ENCODE peak calls at places on chromosomes 5 and 9, in seven cellular contexts. N, L, T, P, S, M and B are unnamed samples.
A peak's percentile ranks its signal among the peaks of the same experiment; 100 is the strongest.

GRCh38 chr5:140217299-140218026 is 42.5 kb downstream of the CYSTM1 start:
- DNase-seq in N (no peak), L (no peak), T (peak; percentile 70), P (no peak), S (no peak), M (no peak), B (peak; percentile 97)

GRCh38 chr9:98108540-98109031 is 10.4 kb downstream of the TRIM14 start:
- DNase-seq in N (no peak), L (peak; percentile 29), T (no peak), P (no peak), S (no peak), M (no peak), B (no peak)

GRCh38 chr9:82082563-82082962 is 94.0 kb downstream of the SPATA31D1 start:
- DNase-seq in N (no peak), L (no peak), T (no peak), P (no peak), S (no peak), M (no peak), B (no peak)

GRCh38 chr5:133746834-133747233 is 134.5 kb upstream of the FSTL4 start:
- DNase-seq in N (no peak), L (no peak), T (peak; percentile 67), P (no peak), S (no peak), M (peak; percentile 32), B (peak; percentile 57)

GRCh38 chr9:111298831-111299603 is 31.0 kb downstream of the OR2K2 start:
- DNase-seq in N (no peak), L (peak; percentile 35), T (peak; percentile 38), P (peak; percentile 32), S (no peak), M (peak; percentile 2), B (peak; percentile 63)

GRCh38 chr9:114149765-114150340 is 5.5 kb upstream of the COL27A1 start:
- DNase-seq in N (no peak), L (no peak), T (no peak), P (no peak), S (no peak), M (no peak), B (no peak)

GRCh38 chr5:3736926-3737325 is 141.3 kb downstream of the IRX1 start:
- DNase-seq in N (no peak), L (no peak), T (no peak), P (no peak), S (no peak), M (no peak), B (no peak)

GRCh38 chr9:109910616-109911568 is 130.9 kb downstream of the PALM2AKAP2 start:
- DNase-seq in N (no peak), L (peak; percentile 21), T (no peak), P (no peak), S (no peak), M (no peak), B (no peak)

GRCh38 chr5:77563475-77563874 is 71.4 kb upstream of the WDR41 start:
- DNase-seq in N (no peak), L (no peak), T (no peak), P (peak; percentile 35), S (peak; percentile 45), M (no peak), B (no peak)

GRCh38 chr5:6719896-6720560 is 6.8 kb downstream of the TENT4A start:
- DNase-seq in N (no peak), L (no peak), T (no peak), P (no peak), S (no peak), M (no peak), B (peak; percentile 16)

GRCh38 chr5:43515678-43516048 is 715 bp upstream of the C5orf34 start:
- DNase-seq in N (no peak), L (no peak), T (no peak), P (no peak), S (no peak), M (no peak), B (no peak)

GRCh38 chr9:9719373-9720112 is 893.3 kb downstream of the PTPRD start:
- DNase-seq in N (no peak), L (no peak), T (no peak), P (no peak), S (no peak), M (no peak), B (no peak)

GRCh38 chr5:25295067-25295466 is 650.3 kb upstream of the CDH10 start:
- DNase-seq in N (no peak), L (no peak), T (no peak), P (no peak), S (no peak), M (no peak), B (no peak)

GRCh38 chr5:38297830-38298608 is 39.7 kb downstream of the EGFLAM start:
- DNase-seq in N (peak; percentile 32), L (peak; percentile 5), T (no peak), P (no peak), S (no peak), M (no peak), B (no peak)

GRCh38 chr9:73148447-73148937 is 3.2 kb upstream of the ANXA1 start:
- DNase-seq in N (no peak), L (no peak), T (no peak), P (no peak), S (no peak), M (no peak), B (peak; percentile 61)

DNA sequence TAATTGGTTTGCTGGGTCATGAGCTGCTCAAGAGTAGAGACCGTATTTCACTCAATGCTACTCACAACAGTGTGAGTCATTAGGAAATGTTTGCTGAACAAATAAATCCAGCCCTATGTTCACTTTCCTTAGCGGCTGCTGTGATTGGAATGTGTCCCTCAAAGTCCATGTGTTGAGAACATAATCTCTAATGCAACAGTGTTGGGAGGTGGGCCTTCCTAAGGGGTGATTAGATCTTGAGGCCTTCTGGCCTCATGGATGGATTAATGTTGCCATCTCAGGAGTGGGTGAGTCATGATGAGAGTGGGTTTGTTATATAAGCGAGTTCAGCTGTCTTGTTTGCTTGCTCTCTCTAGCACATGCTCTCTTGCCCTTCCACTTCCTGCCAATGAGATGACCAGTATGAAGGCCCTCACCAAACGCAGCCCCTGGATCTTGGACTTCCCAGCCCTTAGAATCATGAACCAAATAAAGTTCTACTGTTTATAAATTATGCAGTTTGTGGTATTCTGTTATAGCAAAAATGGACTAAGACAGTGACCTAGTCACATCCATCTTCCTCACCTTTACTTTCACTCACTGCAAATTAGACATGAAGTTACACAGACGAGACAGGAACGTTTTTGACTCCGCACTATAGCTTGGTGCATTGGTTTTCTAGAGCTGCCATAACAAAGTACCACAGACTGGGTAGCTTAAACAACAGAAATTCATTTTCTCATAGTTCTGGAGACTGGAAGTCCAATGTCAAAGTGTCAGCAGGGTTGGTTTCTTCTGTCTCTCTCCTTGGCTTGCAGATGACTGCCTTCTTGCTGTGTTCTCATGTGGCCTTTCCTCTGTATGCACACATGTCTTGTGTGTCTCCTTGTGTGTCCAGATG is 50.9 kb upstream of the FAM169A start:
- DNase-seq in N (no peak), L (no peak), T (no peak), P (no peak), S (peak; percentile 40), M (no peak), B (no peak)
- TF ChIP-seq POLR2A in N (no peak), L (no peak), T (no peak), P (no peak), S (no peak), M (no peak), B (no peak)

DNA sequence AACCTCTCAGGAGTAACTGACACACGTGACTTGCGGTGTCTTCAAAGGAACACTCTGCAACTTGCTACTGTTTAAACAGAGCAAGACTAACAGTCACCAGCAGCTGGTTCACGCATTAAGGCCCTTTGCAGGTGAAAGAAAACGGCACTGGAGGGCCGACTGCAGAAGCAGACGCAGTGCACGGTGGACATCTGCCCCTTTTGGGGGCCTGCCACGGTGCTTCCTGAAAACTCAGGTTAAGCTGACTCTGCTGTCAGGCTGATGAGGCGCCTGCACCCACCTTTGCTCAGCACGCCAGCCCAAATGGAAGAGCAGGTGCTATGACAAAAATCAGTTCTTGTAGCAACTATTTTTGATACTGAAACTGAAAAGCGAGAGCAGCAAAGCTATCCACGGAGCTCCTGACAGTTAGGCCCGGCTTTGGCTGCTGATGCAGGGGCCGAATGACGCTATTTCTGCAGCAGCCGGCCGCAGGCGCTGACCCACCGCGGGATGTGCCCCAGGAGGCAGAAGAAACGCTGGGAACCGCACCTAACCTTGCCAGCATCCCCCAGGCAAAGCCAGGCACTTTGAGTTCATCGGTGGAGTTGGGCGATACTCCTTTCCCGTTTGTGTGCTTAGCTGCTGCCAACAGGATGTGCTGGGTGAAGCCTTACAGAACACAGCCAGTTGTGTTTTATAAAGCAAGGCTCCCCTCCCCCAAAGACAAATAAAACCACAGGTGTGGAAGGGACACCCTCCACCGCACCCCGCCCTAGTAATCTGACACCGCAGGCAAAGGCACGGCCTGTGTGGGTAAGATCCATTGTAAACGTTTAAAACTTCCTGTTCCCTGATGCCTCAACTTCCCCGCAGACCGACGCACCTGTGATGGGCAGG is 21.1 kb upstream of the TERT start:
- DNase-seq in N (no peak), L (no peak), T (peak; percentile 56), P (peak; percentile 89), S (peak; percentile 88), M (peak; percentile 72), B (no peak)
- TF ChIP-seq POLR2A in N (no peak), L (no peak), T (no peak), P (peak; percentile 55), S (no peak), M (peak; percentile 40), B (no peak)

GRCh38 chr5:177477701-177478477 is 4.5 kb upstream of the DBN1 start:
- DNase-seq in N (no peak), L (no peak), T (no peak), P (no peak), S (no peak), M (no peak), B (no peak)
- TF ChIP-seq POLR2A in N (no peak), L (no peak), T (no peak), P (no peak), S (no peak), M (no peak), B (no peak)

DNA sequence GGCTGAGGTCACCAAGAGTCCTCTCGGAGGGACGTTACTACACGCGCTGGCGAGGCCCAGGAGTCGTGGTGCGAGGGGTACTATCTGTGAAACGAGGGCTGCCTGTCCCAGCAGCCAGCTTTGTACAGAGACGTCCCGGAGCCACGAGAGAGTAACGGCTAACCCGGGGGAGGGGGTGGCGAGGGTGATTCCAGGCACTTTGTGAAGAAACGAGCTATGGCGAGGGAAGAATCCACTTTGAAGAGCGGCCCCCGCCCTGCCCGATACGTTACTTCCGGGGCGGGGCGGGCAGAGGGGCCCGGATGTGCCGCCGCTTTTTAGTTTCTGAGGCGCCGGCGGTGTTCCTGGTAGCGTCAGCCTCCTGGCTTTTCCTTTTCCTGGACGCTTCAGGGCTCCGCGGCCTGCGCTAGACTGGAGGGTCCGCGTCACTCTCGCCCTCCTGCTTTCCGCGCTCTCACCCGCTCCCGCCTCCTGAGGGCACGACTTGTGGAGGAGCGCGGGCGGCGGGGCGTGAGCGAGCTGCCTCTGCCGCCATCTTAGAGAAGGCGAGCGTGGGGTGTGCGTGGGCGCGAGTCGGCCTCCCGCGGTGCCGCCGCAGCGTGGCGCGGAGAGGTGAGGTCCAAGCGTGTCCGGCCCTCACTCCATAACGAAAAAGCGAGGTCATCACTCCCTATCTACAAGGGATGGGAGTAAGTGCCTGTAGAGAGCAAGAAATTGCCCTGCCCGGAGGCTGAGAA is 533 bp upstream of the RFX3 start:
- DNase-seq in N (peak; percentile 90), L (peak; percentile 88), T (peak; percentile 60), P (peak; percentile 91), S (peak; percentile 90), M (peak; percentile 35), B (peak; percentile 94)
- TF ChIP-seq POLR2A in N (peak; percentile 96), L (peak; percentile 91), T (peak; percentile 92), P (peak; percentile 97), S (no peak), M (peak; percentile 91), B (peak; percentile 98)